ENCODE peak calls at places on chromosomes 2 and 18, in four cellular contexts. G is neural progenitor cell, B is GM23248, H is PC-3. I is an unnamed sample. For H3K4me1, the result is how much of the 10 kb centered on the place peaks cover.

GRCh38 chr2:36976065-36976464 is 9.7 kb upstream of the STRN start:
- DNase-seq in G (no peak), B (no peak), H (no peak), I (no peak)

GRCh38 chr2:136423516-136423996 is 305.6 kb upstream of the CXCR4 start:
- DNase-seq in G (peak), B (peak), H (peak), I (peak)

GRCh38 chr2:7436096-7436906 is 519.1 kb downstream of the RNF144A start:
- DNase-seq in G (no peak), B (no peak), H (no peak), I (no peak)

GRCh38 chr2:15059870-15060617 is 427.5 kb downstream of the LRATD1 start:
- DNase-seq in G (no peak), B (no peak), H (peak), I (no peak)

GRCh38 chr18:23136326-23137092 is 1.2 kb downstream of the CABLES1 start:
- DNase-seq in G (peak), B (peak), H (peak), I (peak)

GRCh38 chr2:127293386-127293757 is 572 bp downstream of the ERCC3 start:
- DNase-seq in G (no peak), B (peak), H (peak), I (peak)

GRCh38 chr2:144459937-144460336 is 60.0 kb downstream of the ZEB2 start:
- DNase-seq in G (no peak), B (peak), H (no peak), I (no peak)

GRCh38 chr18:54260376-54261072 is 8.8 kb upstream of the POLI start:
- DNase-seq in G (no peak), B (peak), H (peak), I (no peak)

GRCh38 chr2:145815933-145816332 is 1296.0 kb upstream of the ZEB2 start:
- DNase-seq in G (no peak), B (peak), H (peak), I (no peak)

GRCh38 chr2:163205696-163206267 is 367.2 kb upstream of the KCNH7 start:
- DNase-seq in G (peak), B (no peak), H (no peak), I (no peak)

GRCh38 chr2:39665811-39666488 is at the start of gene TMEM178A:
- DNase-seq in G (peak), B (peak), H (no peak), I (peak)

GRCh38 chr2:66665124-66665984 is 230.4 kb downstream of the MEIS1 start:
- DNase-seq in G (no peak), B (no peak), H (no peak), I (no peak)

GRCh38 chr2:185360776-185361175 is 377.8 kb upstream of the FSIP2 start:
- DNase-seq in G (no peak), B (no peak), H (no peak), I (no peak)

GRCh38 chr18:55534996-55535395 is 53.0 kb downstream of the TCF4 start:
- DNase-seq in G (no peak), B (no peak), H (no peak), I (no peak)

GRCh38 chr2:237693281-237694039 is 66.1 kb downstream of the LRRFIP1 start:
- DNase-seq in G (no peak), B (peak), H (peak), I (peak)

GRCh38 chr18:74645717-74646116 is 48.0 kb downstream of the ZNF407 start:
- DNase-seq in G (no peak), B (peak), H (no peak), I (no peak)

GRCh38 chr2:8015848-8016580 is 665.8 kb upstream of the ID2 start:
- DNase-seq in G (no peak), B (no peak), H (peak), I (no peak)

GRCh38 chr2:5690718-5691658 is 1.2 kb upstream of the SOX11 start:
- DNase-seq in G (peak), B (peak), H (no peak), I (peak)

GRCh38 chr2:216695401-216695821 is at the start of gene IGFBP5:
- DNase-seq in G (peak), B (peak), H (peak), I (peak)

GRCh38 chr18:27785815-27786537 is 391.0 kb downstream of the CDH2 start:
- DNase-seq in G (no peak), B (no peak), H (no peak), I (no peak)

GRCh38 chr2:6653281-6653750 is 212.4 kb downstream of the CMPK2 start:
- DNase-seq in G (no peak), B (no peak), H (no peak), I (no peak)

GRCh38 chr2:204122425-204122824 is 185.9 kb downstream of the ICOS start:
- DNase-seq in G (no peak), B (no peak), H (no peak), I (no peak)

GRCh38 chr2:163319006-163319405 is 416.8 kb downstream of the FIGN start:
- DNase-seq in G (no peak), B (peak), H (peak), I (peak)

GRCh38 chr2:118477111-118477517 is 370.3 kb downstream of the EN1 start:
- DNase-seq in G (peak), B (no peak), H (no peak), I (peak)

GRCh38 chr2:6447209-6447608 is 418.5 kb downstream of the CMPK2 start:
- DNase-seq in G (no peak), B (no peak), H (no peak), I (no peak)

GRCh38 chr2:24892928-24893327 is 27.1 kb downstream of the ADCY3 start:
- DNase-seq in G (no peak), B (peak), H (peak), I (no peak)

GRCh38 chr2:175402591-175402990 is 221.1 kb upstream of the ATP5MC3 start:
- DNase-seq in G (no peak), B (no peak), H (no peak), I (no peak)

GRCh38 chr2:228614741-228615140 is 433.3 kb upstream of the SPHKAP start:
- DNase-seq in G (no peak), B (no peak), H (no peak), I (no peak)

GRCh38 chr2:98346259-98347236 is at the start of gene CNGA3:
- DNase-seq in G (peak), B (peak), H (no peak), I (peak)

DNA sequence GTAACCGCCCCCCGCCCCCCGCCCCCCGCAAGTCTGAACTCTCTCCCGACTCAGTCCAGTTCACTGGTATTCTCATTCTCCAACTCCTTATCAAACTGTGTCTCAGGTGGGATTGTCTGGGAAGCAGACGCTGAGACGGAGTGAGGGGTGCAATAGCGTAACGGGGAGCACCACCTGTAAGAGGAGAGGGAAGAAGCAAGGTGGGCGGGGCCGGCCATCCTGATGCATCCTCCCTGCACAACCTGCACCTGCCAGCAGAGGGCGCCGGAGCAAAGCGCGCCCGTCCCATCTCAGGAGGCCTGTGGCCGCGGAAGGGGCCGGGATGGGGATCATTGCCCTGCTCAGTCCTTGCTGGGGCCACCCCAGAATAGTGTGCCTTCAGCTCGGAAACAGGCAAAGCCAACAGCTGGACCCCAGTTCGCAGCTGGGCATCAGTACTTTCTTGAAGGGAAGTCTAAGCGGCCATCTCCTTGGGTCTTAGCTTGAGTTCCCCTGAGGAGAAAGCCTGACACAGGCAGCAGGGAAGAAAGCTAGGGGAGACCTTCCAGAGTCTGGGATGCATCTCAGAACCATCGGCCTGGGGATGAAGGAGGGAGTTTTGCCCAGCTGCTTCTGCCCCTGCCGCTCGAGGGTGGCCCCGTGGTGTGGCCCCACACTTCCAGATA is 208.0 kb downstream of the TFCP2L1 start:
- DNase-seq in G (peak), B (peak), H (peak), I (peak)
- TF ChIP-seq EZH2 in G (no peak), B (no peak), H (no peak), I (no peak)

GRCh38 chr2:563512-563911 is 113.7 kb downstream of the TMEM18 start:
- DNase-seq in G (no peak), B (no peak), H (no peak), I (no peak)
- H3K4me1 ChIP-seq in G (under half), B (under half), H (under half), I (under half)

GRCh38 chr18:48952287-48953095 is 1.7 kb upstream of the SMAD7 start:
- DNase-seq in G (peak), B (peak), H (peak), I (peak)
- TF ChIP-seq EZH2phosphoT487 in G (no peak), B (no peak), H (no peak), I (no peak)

DNA sequence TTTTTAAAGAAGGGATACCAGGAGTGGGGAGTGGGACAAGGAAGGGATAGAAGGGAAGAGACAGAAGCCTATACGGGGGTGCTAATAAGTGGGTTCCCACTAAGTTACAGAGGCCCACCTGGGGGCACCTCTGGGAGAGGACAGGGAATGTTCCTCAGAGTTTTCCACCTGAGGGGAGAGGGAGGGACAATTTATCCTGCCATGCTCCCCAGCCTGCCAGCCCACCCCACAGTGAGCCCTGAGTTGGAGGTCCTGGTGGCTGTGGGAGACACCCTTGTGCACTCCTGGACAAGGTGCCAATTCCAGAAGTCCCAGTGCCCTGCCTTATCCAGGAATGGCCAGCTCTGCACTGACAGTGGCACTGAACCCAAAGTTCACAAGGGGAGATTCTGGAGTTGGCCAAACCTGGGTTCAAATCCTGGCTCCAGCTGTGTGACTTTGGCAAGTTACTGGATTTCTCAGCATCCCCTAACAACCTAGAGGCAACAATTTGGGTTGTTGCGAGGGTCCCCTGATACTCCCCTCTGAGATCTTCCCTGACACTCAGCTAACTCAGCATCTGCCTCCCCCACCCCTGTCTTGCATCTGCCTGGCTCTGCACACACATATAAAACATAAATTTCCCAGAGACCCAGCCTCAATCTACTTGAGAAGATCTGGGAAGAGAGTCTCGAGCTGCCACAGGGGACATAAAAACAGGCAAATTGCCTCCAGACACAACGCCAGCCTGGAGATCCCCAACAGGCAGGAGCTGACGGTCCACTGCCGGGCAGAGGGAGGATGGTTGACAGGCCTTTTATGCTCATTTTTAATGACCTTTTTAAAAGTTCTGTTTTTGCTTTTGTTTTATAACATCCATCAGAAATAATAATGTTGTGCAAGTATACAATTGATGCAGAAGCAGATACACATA is 98.7 kb upstream of the ST3GAL5 start:
- DNase-seq in G (no peak), B (no peak), H (no peak), I (no peak)
- TF ChIP-seq EZH2 in G (no peak), B (no peak), H (no peak), I (no peak)

DNA sequence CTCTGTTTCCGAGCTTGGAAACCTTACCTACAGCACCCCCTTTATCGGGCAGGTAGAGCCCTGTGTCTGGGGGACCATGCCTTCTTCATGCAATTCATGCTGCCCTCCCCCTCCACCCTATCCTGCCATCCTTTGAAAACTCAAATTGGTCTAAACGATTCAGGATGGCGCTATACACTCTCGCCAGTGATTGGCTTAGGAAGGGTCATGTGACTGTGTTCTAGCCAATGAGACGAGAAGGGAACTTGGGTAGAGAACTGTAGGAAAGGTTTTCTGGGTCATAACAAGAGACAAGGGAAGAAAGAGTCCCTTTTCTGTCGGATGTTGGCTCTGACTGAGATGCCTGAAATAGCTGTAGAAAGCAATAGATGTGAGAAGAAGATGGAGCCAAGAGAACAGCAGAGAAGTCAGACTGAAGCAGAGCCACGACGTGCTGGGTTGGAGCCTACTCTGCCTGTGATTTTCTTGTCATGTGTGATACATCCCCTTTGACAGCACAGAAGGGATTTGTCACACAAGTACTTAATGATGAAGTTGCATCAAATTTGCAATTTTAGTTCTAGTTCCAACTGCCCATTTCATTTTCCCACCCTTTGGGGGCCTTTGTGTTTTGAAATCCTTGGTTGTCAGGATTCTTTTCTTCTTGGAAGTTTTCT is 10.0 kb upstream of the B3GNT2 start:
- DNase-seq in G (no peak), B (no peak), H (no peak), I (no peak)
- H3K4me1 ChIP-seq in G (under half), B (under half), H (under half), I (under half)

DNA sequence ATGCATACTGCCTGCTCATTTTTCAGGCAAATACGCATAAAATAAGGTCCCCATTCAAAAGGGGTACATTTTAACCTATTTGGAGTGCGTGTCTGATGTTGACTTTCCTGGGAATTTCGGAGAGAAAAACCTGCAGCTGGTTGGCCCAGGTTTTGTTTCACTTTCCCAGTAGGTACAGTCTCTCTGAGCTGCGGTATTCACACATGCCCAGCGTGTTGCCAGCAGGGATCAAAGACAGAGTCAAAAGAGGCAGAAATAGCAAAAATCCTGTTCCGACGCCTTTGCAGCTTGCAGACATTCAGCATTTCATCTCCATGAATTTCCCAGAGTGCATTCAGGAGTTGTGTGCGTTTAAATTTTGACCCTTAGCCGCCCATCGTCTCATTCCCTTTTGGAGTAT is 855.4 kb upstream of the CELF4 start:
- DNase-seq in G (peak), B (no peak), H (no peak), I (no peak)
- TF ChIP-seq EZH2phosphoT487 in G (no peak), B (no peak), H (no peak), I (no peak)

GRCh38 chr2:222423186-222423585 is 1.2 kb upstream of the SGPP2 start:
- DNase-seq in G (peak), B (no peak), H (no peak), I (no peak)

GRCh38 chr2:222424281-222424728 is at the start of gene SGPP2:
- DNase-seq in G (peak), B (no peak), H (no peak), I (peak)

GRCh38 chr2:222423632-222424280 is 587 bp upstream of the SGPP2 start:
- DNase-seq in G (no peak), B (no peak), H (no peak), I (peak)

GRCh38 chr2:222426836-222427130 is 2.4 kb downstream of the SGPP2 start:
- DNase-seq in G (no peak), B (no peak), H (no peak), I (no peak)

GRCh38 chr2:222424729-222425671 is 657 bp downstream of the SGPP2 start:
- DNase-seq in G (peak), B (no peak), H (no peak), I (peak)
- TF ChIP-seq EZH2 in G (peak), B (no peak), H (no peak), I (peak)

DNA sequence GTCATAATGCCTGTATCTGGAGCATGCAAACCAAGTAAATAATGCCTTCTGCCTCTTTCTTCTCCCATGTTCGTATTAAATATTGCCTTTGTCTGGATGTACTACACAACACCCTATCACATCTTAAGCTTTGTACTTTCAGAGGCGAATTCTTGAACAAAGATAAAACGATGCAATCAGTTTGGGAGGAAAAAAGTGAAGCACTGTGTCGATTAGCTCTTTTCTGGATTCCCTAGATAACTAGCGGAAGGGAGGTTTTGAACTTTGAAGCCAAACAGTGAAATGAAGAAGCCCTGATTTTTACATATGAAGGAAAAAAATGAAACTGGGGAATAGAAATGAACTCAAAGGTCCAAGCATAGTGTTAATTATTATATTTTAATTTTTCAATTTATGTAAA is 44.7 kb downstream of the CAVIN2 start:
- DNase-seq in G (no peak), B (no peak), H (no peak), I (no peak)
- H3K4me1 ChIP-seq in G (under half), B (under half), H (under half), I (under half)

GRCh38 chr2:124088621-124089020 is 63.5 kb downstream of the CNTNAP5 start:
- DNase-seq in G (no peak), B (no peak), H (no peak), I (peak)
- TF ChIP-seq EZH2phosphoT487 in G (no peak), B (no peak), H (no peak), I (no peak)